ENCODE peak calls at places on chromosomes 11 and 22, in six cellular contexts. T is Ammon's horn; A is GF-D8; S is LoVo; H is stimulated activated CD8-positive, alpha-beta memory T cell treated with anti-CD3 and anti-CD28 coated beads, Interleukin-2, amount 100 ng/mL, for 48 hours; U is T-helper 2 cell. K is an unnamed sample.

GRCh38 chr11:134486106-134486505 is 74.1 kb upstream of the B3GAT1 start:
- DNase-seq in T (no peak), A (no peak), S (no peak), H (no peak), U (no peak), K (no peak)

GRCh38 chr22:25002241-25002985 is 49.9 kb downstream of the KIAA1671 start:
- DNase-seq in T (no peak), A (peak; percentile 19), S (no peak), H (no peak), U (peak; percentile 62), K (no peak)

GRCh38 chr22:36413022-36413770 is 25.4 kb upstream of the MYH9 start:
- DNase-seq in T (no peak), A (no peak), S (no peak), H (no peak), U (no peak), K (no peak)

GRCh38 chr22:44430716-44431115 is 67.3 kb downstream of the RTL6 start:
- DNase-seq in T (no peak), A (no peak), S (no peak), H (no peak), U (no peak), K (no peak)

GRCh38 chr22:24434472-24435322 is 7.3 kb downstream of the ADORA2A start:
- DNase-seq in T (no peak), A (peak; percentile 96), S (no peak), H (peak; percentile 68), U (peak; percentile 98), K (no peak)

GRCh38 chr11:14974021-14974698 is 2.0 kb upstream of the CALCA start:
- DNase-seq in T (no peak), A (no peak), S (no peak), H (no peak), U (no peak), K (no peak)

GRCh38 chr22:35883028-35883620 is 145.5 kb downstream of the RBFOX2 start:
- DNase-seq in T (no peak), A (no peak), S (peak; percentile 14), H (no peak), U (no peak), K (no peak)

GRCh38 chr11:115939104-115939503 is 434.9 kb upstream of the CADM1 start:
- DNase-seq in T (no peak), A (no peak), S (no peak), H (no peak), U (no peak), K (no peak)

GRCh38 chr11:73390601-73391565 is 14.7 kb downstream of the RELT start:
- DNase-seq in T (no peak), A (no peak), S (no peak), H (no peak), U (no peak), K (no peak)

GRCh38 chr11:88359529-88359928 is 22.0 kb upstream of the CTSC start:
- DNase-seq in T (no peak), A (peak; percentile 72), S (no peak), H (no peak), U (peak; percentile 70), K (no peak)

GRCh38 chr11:71330996-71331395 is 78.6 kb upstream of the SHANK2 start:
- DNase-seq in T (no peak), A (no peak), S (no peak), H (no peak), U (no peak), K (no peak)

GRCh38 chr22:50700387-50701075 is 27.9 kb downstream of the SHANK3 start:
- DNase-seq in T (no peak), A (no peak), S (no peak), H (no peak), U (no peak), K (no peak)

GRCh38 chr22:19927696-19928095 is 13.9 kb upstream of the COMT start:
- DNase-seq in T (no peak), A (no peak), S (no peak), H (no peak), U (no peak), K (no peak)

GRCh38 chr22:44192098-44192810 is 11.5 kb downstream of the PARVG start:
- DNase-seq in T (no peak), A (peak; percentile 78), S (peak; percentile 18), H (peak; percentile 48), U (peak; percentile 53), K (peak; percentile 22)

GRCh38 chr11:74936087-74936486 is 12.8 kb downstream of the XRRA1 start:
- DNase-seq in T (no peak), A (no peak), S (no peak), H (no peak), U (no peak), K (no peak)